ENCODE peak calls at places on chromosome 16, in five cellular contexts. F, A, E, I and P are unnamed samples.

GRCh38 chr16:83187404-83187803 is 560.6 kb downstream of the CDH13 start:
- DNase-seq in F (no peak), A (peak), E (peak), I (no peak), P (no peak)

GRCh38 chr16:89600956-89601355 is 12.5 kb upstream of the DPEP1 start:
- DNase-seq in F (no peak), A (no peak), E (no peak), I (no peak), P (no peak)

GRCh38 chr16:67862623-67863583 is 9.9 kb upstream of the EDC4 start:
- DNase-seq in F (peak), A (peak), E (no peak), I (no peak), P (no peak)

GRCh38 chr16:1458336-1458976 is 14.1 kb upstream of the CCDC154 start:
- DNase-seq in F (no peak), A (peak), E (peak), I (no peak), P (peak)

GRCh38 chr16:17470871-17471744 is at the start of gene XYLT1:
- DNase-seq in F (peak), A (peak), E (no peak), I (peak), P (peak)

GRCh38 chr16:15524966-15525365 is 90.6 kb downstream of the BMERB1 start:
- DNase-seq in F (no peak), A (no peak), E (no peak), I (no peak), P (no peak)

GRCh38 chr16:85969159-85969558 is 70.2 kb downstream of the IRF8 start:
- DNase-seq in F (no peak), A (peak), E (no peak), I (no peak), P (no peak)

GRCh38 chr16:85152414-85153030 is 40.2 kb upstream of the CIBAR2 start:
- DNase-seq in F (no peak), A (no peak), E (no peak), I (no peak), P (no peak)

GRCh38 chr16:49693445-49693844 is 162.5 kb downstream of the ZNF423 start:
- DNase-seq in F (no peak), A (no peak), E (no peak), I (no peak), P (no peak)

GRCh38 chr16:47055136-47055885 is 81.8 kb upstream of the DNAJA2 start:
- DNase-seq in F (no peak), A (no peak), E (no peak), I (no peak), P (no peak)

GRCh38 chr16:1960665-1961630 is 1.6 kb downstream of the NDUFB10 start:
- DNase-seq in F (no peak), A (peak), E (no peak), I (no peak), P (no peak)

GRCh38 chr16:79777679-79778078 is 177.1 kb upstream of the MAF start:
- DNase-seq in F (no peak), A (no peak), E (no peak), I (no peak), P (no peak)

GRCh38 chr16:48617711-48618148 is 7.8 kb upstream of the N4BP1 start:
- DNase-seq in F (no peak), A (peak), E (no peak), I (no peak), P (no peak)